ENCODE peak calls at places on chromosomes 11 and 22, in seven cellular contexts. F is lung, V is AG04450, S is PC-9, H is cardiac muscle cell, Q is tibial nerve, W is pancreas. L is an unnamed sample.

GRCh38 chr22:21762712-21763581 is 27.4 kb upstream of the YPEL1 start:
- DNase-seq in F (no peak), V (no peak), S (no peak), H (no peak), Q (no peak), W (no peak), L (no peak)

GRCh38 chr11:67117667-67118058 is 1.4 kb upstream of the KDM2A start:
- DNase-seq in F (no peak), V (no peak), S (no peak), H (peak), Q (no peak), W (peak), L (no peak)

GRCh38 chr11:3700410-3700809 is 29.2 kb upstream of the CHRNA10 start:
- DNase-seq in F (no peak), V (no peak), S (no peak), H (no peak), Q (no peak), W (no peak), L (no peak)

GRCh38 chr22:20584872-20585639 is 77.6 kb downstream of the MED15 start:
- DNase-seq in F (no peak), V (no peak), S (no peak), H (no peak), Q (no peak), W (no peak), L (no peak)

GRCh38 chr11:74009675-74010305 is 905 bp upstream of the UCP3 start:
- DNase-seq in F (no peak), V (no peak), S (no peak), H (no peak), Q (no peak), W (no peak), L (no peak)

GRCh38 chr11:125933030-125933813 is 12.6 kb upstream of the VSIG10L2 start:
- DNase-seq in F (no peak), V (no peak), S (no peak), H (no peak), Q (no peak), W (no peak), L (no peak)

GRCh38 chr11:7651140-7651551 is 22.2 kb downstream of the CYB5R2 start:
- DNase-seq in F (no peak), V (no peak), S (no peak), H (no peak), Q (no peak), W (no peak), L (no peak)

GRCh38 chr11:64935634-64936081 is at the start of gene GPHA2:
- DNase-seq in F (no peak), V (no peak), S (no peak), H (peak), Q (no peak), W (peak), L (no peak)

GRCh38 chr22:24146190-24146616 is 35.1 kb upstream of the SUSD2 start:
- DNase-seq in F (peak), V (peak), S (peak), H (peak), Q (no peak), W (peak), L (no peak)

GRCh38 chr11:116257092-116257491 is 515.7 kb downstream of the BUD13 start:
- DNase-seq in F (no peak), V (no peak), S (no peak), H (no peak), Q (no peak), W (no peak), L (no peak)

GRCh38 chr11:85602551-85603218 is 24.5 kb downstream of the DLG2 start:
- DNase-seq in F (no peak), V (no peak), S (no peak), H (peak), Q (no peak), W (no peak), L (no peak)

GRCh38 chr11:120336641-120337132 is 474 bp downstream of the ARHGEF12 start:
- DNase-seq in F (peak), V (no peak), S (no peak), H (no peak), Q (no peak), W (peak), L (no peak)

GRCh38 chr11:120339394-120339890 is 3.2 kb downstream of the ARHGEF12 start:
- DNase-seq in F (no peak), V (no peak), S (peak), H (no peak), Q (no peak), W (no peak), L (no peak)

GRCh38 chr11:120335928-120336640 is at the start of gene ARHGEF12:
- DNase-seq in F (peak), V (peak), S (peak), H (peak), Q (peak), W (peak), L (peak)

GRCh38 chr11:120337133-120337895 is 1.1 kb downstream of the ARHGEF12 start:
- DNase-seq in F (peak), V (no peak), S (peak), H (peak), Q (no peak), W (peak), L (no peak)

GRCh38 chr11:120337896-120338840 is 2.0 kb downstream of the ARHGEF12 start:
- DNase-seq in F (no peak), V (no peak), S (peak), H (no peak), Q (no peak), W (no peak), L (no peak)
- H3K27ac ChIP-seq in F (peak), V (no peak), S (peak), H (peak), Q (peak), W (peak), L (no peak)

GRCh38 chr11:118342503-118343161 is at the start of gene CD3D:
- DNase-seq in F (no peak), V (no peak), S (no peak), H (no peak), Q (no peak), W (no peak), L (no peak)

GRCh38 chr11:118341749-118342489 is 586 bp downstream of the CD3D start:
- DNase-seq in F (no peak), V (no peak), S (no peak), H (no peak), Q (no peak), W (no peak), L (no peak)

GRCh38 chr11:118338637-118339061 is 3.9 kb downstream of the CD3D start:
- DNase-seq in F (no peak), V (no peak), S (no peak), H (peak), Q (no peak), W (no peak), L (no peak)

GRCh38 chr11:118340437-118340836 is 2.1 kb downstream of the CD3D start:
- DNase-seq in F (no peak), V (no peak), S (no peak), H (no peak), Q (no peak), W (no peak), L (no peak)

GRCh38 chr11:118339281-118340045 is 3.0 kb downstream of the CD3D start:
- DNase-seq in F (no peak), V (no peak), S (no peak), H (no peak), Q (no peak), W (no peak), L (no peak)
- H3K27ac ChIP-seq in F (no peak), V (no peak), S (no peak), H (no peak), Q (peak), W (no peak), L (no peak)

DNA sequence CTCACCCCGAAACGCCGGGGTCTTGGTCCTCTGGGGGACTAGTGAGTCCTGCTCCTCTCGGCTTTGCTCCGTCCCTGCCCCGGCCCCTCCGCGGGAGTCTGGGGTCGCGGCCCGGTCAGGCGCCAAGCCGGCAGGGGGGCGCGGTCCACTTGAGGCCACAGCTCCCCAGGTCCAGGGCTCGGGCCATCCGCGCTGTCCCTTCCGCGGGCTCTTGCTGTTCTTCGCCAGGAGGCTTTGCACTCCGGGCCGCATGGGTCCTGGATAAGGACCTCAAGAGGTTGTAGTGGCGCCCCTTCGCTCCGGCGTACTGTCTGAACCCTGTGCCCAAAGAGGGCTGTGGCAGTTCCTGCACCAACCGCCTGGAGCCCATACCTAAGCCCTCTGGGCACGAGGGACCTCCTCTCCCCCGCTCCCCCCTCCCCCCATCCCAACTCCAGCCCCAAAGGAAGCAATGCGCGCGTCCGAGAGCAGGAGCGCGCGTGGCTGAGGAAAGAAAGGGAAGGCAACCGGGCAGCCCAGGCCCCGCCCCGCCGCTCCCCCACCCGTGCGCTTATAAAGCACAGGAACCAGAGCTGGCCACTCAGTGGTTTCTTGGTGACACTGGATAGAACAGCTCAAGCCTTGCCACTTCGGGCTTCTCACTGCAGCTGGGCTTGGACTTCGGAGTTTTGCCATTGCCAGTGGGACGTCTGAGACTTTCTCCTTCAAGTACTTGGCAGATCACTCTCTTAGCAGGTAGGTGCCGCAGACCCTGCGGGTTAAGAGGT is at the start of gene ADM:
- DNase-seq in F (peak), V (peak), S (peak), H (peak), Q (peak), W (peak), L (peak)
- H3K27ac ChIP-seq in F (peak), V (peak), S (peak), H (peak), Q (peak), W (peak), L (peak)

GRCh38 chr11:61111786-61112517 is 9.7 kb downstream of the CD5 start:
- DNase-seq in F (no peak), V (no peak), S (peak), H (no peak), Q (no peak), W (no peak), L (no peak)
- H3K27ac ChIP-seq in F (no peak), V (no peak), S (no peak), H (no peak), Q (no peak), W (no peak), L (no peak)